ENCODE peak calls at places on chromosomes 3 and 15, in ten cellular contexts. P, Z, K, Q, B, U, O, E, J and S are unnamed samples.

GRCh38 chr3:107690522-107691138 is 167.9 kb downstream of the BBX start:
- DNase-seq in P (peak), Z (peak), K (no peak), Q (no peak), B (peak), U (no peak), O (no peak), E (no peak), J (peak), S (peak)

GRCh38 chr15:29671308-29671981 is 150.8 kb downstream of the TJP1 start:
- DNase-seq in P (peak), Z (no peak), K (no peak), Q (no peak), B (peak), U (no peak), O (no peak), E (no peak), J (no peak), S (peak)

GRCh38 chr15:71807125-71807629 is 3.2 kb upstream of the NR2E3 start:
- DNase-seq in P (peak), Z (no peak), K (no peak), Q (no peak), B (no peak), U (no peak), O (no peak), E (no peak), J (no peak), S (no peak)

GRCh38 chr3:24355806-24356205 is 138.8 kb downstream of the THRB start:
- DNase-seq in P (peak), Z (no peak), K (no peak), Q (no peak), B (no peak), U (no peak), O (no peak), E (no peak), J (no peak), S (no peak)

GRCh38 chr15:78763796-78764241 is 47.4 kb downstream of the ADAMTS7 start:
- DNase-seq in P (no peak), Z (no peak), K (peak), Q (no peak), B (no peak), U (no peak), O (no peak), E (no peak), J (no peak), S (no peak)

GRCh38 chr3:189363856-189364255 is 192.1 kb downstream of the TPRG1 start:
- DNase-seq in P (peak), Z (no peak), K (no peak), Q (no peak), B (peak), U (no peak), O (no peak), E (no peak), J (no peak), S (no peak)

GRCh38 chr3:4533489-4534443 is 40.6 kb downstream of the ITPR1 start:
- DNase-seq in P (peak), Z (no peak), K (no peak), Q (no peak), B (no peak), U (no peak), O (no peak), E (peak), J (no peak), S (peak)

GRCh38 chr15:41917767-41918430 is 24.0 kb upstream of the SPTBN5 start:
- DNase-seq in P (peak), Z (peak), K (peak), Q (peak), B (peak), U (no peak), O (peak), E (peak), J (no peak), S (no peak)

GRCh38 chr3:57946970-57947381 is 61.2 kb upstream of the FLNB start:
- DNase-seq in P (no peak), Z (no peak), K (no peak), Q (no peak), B (no peak), U (no peak), O (no peak), E (no peak), J (no peak), S (no peak)

GRCh38 chr3:134937256-134938023 is 142.4 kb downstream of the EPHB1 start:
- DNase-seq in P (no peak), Z (peak), K (no peak), Q (no peak), B (no peak), U (no peak), O (no peak), E (no peak), J (no peak), S (no peak)

GRCh38 chr15:61558172-61559146 is 329.4 kb upstream of the RORA start:
- DNase-seq in P (no peak), Z (no peak), K (no peak), Q (no peak), B (no peak), U (no peak), O (no peak), E (no peak), J (no peak), S (no peak)

GRCh38 chr3:33664195-33664594 is 53.9 kb downstream of the CLASP2 start:
- DNase-seq in P (peak), Z (no peak), K (no peak), Q (no peak), B (peak), U (no peak), O (no peak), E (no peak), J (no peak), S (peak)

GRCh38 chr3:72274511-72275295 is 489.8 kb upstream of the PROK2 start:
- DNase-seq in P (peak), Z (peak), K (no peak), Q (no peak), B (peak), U (no peak), O (peak), E (no peak), J (no peak), S (no peak)

GRCh38 chr15:63985221-63986184 is 60.8 kb downstream of the DAPK2 start:
- DNase-seq in P (no peak), Z (no peak), K (no peak), Q (peak), B (no peak), U (no peak), O (peak), E (peak), J (no peak), S (peak)

GRCh38 chr3:177443469-177443868 is 246.2 kb upstream of the TBL1XR1 start:
- DNase-seq in P (peak), Z (peak), K (no peak), Q (no peak), B (peak), U (no peak), O (no peak), E (no peak), J (no peak), S (peak)

GRCh38 chr15:101309436-101310162 is 14.6 kb upstream of the SNRPA1 start:
- DNase-seq in P (no peak), Z (no peak), K (no peak), Q (no peak), B (no peak), U (no peak), O (no peak), E (no peak), J (no peak), S (no peak)

GRCh38 chr3:3665961-3666640 is 133.1 kb upstream of the LRRN1 start:
- DNase-seq in P (no peak), Z (no peak), K (no peak), Q (no peak), B (no peak), U (no peak), O (peak), E (no peak), J (peak), S (no peak)

GRCh38 chr15:47731230-47731629 is 13.9 kb downstream of the SEMA6D start:
- DNase-seq in P (no peak), Z (no peak), K (no peak), Q (no peak), B (no peak), U (no peak), O (no peak), E (no peak), J (no peak), S (no peak)

GRCh38 chr15:46946953-46947352 is 770.4 kb upstream of the SEMA6D start:
- DNase-seq in P (no peak), Z (no peak), K (no peak), Q (no peak), B (no peak), U (no peak), O (no peak), E (no peak), J (no peak), S (no peak)

GRCh38 chr15:37907136-37907535 is 27.3 kb upstream of the TMCO5A start:
- DNase-seq in P (peak), Z (no peak), K (no peak), Q (no peak), B (peak), U (no peak), O (no peak), E (no peak), J (no peak), S (peak)

GRCh38 chr3:87324609-87325008 is 48.2 kb upstream of the POU1F1 start:
- DNase-seq in P (no peak), Z (no peak), K (no peak), Q (no peak), B (no peak), U (no peak), O (no peak), E (no peak), J (no peak), S (no peak)

GRCh38 chr3:123365450-123366143 is 83.3 kb downstream of the ADCY5 start:
- DNase-seq in P (no peak), Z (peak), K (peak), Q (no peak), B (no peak), U (no peak), O (no peak), E (no peak), J (no peak), S (peak)

GRCh38 chr15:89472785-89473256 is 23.6 kb downstream of the RHCG start:
- DNase-seq in P (peak), Z (peak), K (peak), Q (no peak), B (peak), U (no peak), O (peak), E (peak), J (peak), S (peak)

GRCh38 chr15:33160054-33160453 is 34.5 kb downstream of the FMN1 start:
- DNase-seq in P (no peak), Z (no peak), K (no peak), Q (no peak), B (peak), U (no peak), O (no peak), E (no peak), J (no peak), S (no peak)

GRCh38 chr3:131341761-131342160 is 39.8 kb upstream of the NUDT16 start:
- DNase-seq in P (no peak), Z (no peak), K (no peak), Q (no peak), B (no peak), U (no peak), O (no peak), E (no peak), J (no peak), S (no peak)

GRCh38 chr15:68428431-68428940 is 3.5 kb downstream of the ITGA11 start:
- DNase-seq in P (no peak), Z (no peak), K (no peak), Q (no peak), B (no peak), U (no peak), O (no peak), E (no peak), J (no peak), S (no peak)

DNA sequence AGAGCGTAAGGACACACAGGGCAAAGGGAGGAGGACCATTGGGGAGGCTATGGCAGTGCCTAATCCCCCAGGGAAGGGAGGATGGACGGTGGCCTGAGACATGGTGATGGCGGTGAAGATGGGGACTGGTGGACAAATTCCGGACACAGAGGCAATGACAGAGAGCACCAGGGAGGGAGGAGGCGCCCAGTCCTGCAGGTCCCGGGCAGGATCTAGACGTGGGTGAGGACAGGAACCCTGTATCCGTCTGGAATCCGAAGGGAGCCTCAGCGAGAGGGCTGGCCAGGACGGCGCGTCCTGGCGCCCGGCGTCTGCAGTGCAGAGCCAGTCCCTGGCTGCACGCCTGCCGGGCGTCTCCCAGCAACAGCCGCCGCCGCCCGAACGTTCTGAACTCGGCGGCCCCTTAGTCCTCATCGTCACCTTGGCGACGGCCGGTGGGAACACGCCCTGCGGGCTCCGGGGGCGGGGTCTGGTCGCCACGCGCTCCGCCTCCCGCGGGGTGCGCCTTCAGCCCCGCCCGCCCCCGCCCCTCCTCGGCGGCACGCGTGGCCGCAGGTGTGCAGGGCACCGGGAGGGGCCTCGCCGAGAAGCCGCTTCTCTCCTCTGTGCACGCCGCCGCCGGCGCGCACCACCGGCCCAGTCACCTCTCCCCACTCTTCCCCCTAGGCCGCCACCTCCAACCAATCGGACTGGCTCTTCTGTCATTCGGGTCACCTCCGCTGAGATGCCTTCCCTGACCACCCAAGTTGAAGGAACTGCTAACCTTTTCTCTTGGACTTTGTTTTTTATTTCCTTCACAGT is 11.6 kb downstream of the XIRP1 start:
- DNase-seq in P (peak), Z (peak), K (peak), Q (peak), B (peak), U (peak), O (peak), E (peak), J (peak), S (peak)
- TF ChIP-seq CTCF in P (peak), Z (peak), K (no peak), Q (peak), B (peak), U (no peak), O (peak), E (no peak), J (no peak), S (peak)

GRCh38 chr3:141644931-141645330 is 93.2 kb upstream of the RNF7 start:
- DNase-seq in P (peak), Z (peak), K (peak), Q (no peak), B (peak), U (peak), O (peak), E (peak), J (peak), S (peak)
- TF ChIP-seq CTCF in P (peak), Z (peak), K (peak), Q (peak), B (peak), U (peak), O (peak), E (peak), J (peak), S (peak)

GRCh38 chr3:119035014-119035346 is 334 bp upstream of the IGSF11 start:
- DNase-seq in P (no peak), Z (no peak), K (no peak), Q (no peak), B (no peak), U (no peak), O (no peak), E (no peak), J (no peak), S (no peak)

GRCh38 chr3:119033393-119034255 is 1.0 kb downstream of the IGSF11 start:
- DNase-seq in P (no peak), Z (no peak), K (no peak), Q (no peak), B (no peak), U (no peak), O (no peak), E (no peak), J (no peak), S (no peak)

DNA sequence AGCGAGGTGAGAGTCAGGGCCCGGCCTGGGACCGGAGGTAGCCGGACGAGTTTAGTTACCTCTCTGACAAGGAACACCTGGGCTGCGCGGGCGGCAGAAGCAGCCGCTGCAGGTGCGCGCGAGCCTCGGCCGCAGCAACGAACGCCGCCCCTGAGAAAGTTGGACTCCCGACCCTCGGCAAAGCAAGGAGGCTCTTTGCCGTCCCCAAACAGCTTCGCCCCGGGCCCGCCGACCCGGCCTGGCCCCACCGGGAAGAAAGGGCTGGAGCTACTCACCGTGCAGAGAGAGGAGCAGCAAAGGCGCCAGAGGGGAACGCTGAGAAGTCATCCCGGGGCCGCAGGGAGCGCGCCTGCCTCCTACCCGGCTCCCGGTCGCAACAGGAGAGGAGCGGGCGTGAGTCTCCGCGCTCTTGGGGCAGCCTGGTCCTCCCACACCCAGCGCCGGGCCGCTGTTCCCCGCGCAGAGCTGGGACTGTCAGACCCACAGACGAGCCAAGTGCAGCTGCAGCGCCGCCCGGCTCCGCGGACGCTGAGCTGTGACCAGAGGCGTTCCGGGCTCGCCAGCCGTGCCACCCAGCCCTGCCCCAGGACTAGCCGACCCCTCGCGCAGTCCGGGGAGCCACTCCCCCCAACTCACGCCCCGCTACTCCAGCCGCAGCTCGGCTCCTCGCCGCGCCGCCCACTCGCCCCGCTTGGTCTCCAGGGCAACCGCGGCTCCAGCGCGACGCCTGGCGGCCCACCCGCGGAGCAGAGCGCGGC is at the start of gene IGSF11:
- DNase-seq in P (peak), Z (peak), K (peak), Q (no peak), B (peak), U (peak), O (peak), E (peak), J (peak), S (peak)
- TF ChIP-seq CTCF in P (peak), Z (peak), K (peak), Q (no peak), B (no peak), U (no peak), O (peak), E (peak), J (peak), S (peak)

GRCh38 chr15:55998478-55998877 is 5.1 kb upstream of the NEDD4 start:
- DNase-seq in P (no peak), Z (no peak), K (no peak), Q (no peak), B (no peak), U (no peak), O (no peak), E (no peak), J (no peak), S (no peak)
- TF ChIP-seq CTCF in P (no peak), Z (no peak), K (no peak), Q (no peak), B (no peak), U (no peak), O (no peak), E (no peak), J (no peak), S (no peak)

GRCh38 chr3:8503871-8504610 is 2.4 kb downstream of the LMCD1 start:
- DNase-seq in P (peak), Z (no peak), K (no peak), Q (no peak), B (no peak), U (no peak), O (no peak), E (no peak), J (no peak), S (peak)
- TF ChIP-seq CTCF in P (no peak), Z (no peak), K (no peak), Q (no peak), B (no peak), U (no peak), O (no peak), E (no peak), J (no peak), S (no peak)

GRCh38 chr3:50978991-50979667 is 304.4 kb downstream of the DOCK3 start:
- DNase-seq in P (no peak), Z (no peak), K (no peak), Q (no peak), B (no peak), U (no peak), O (no peak), E (no peak), J (no peak), S (no peak)
- TF ChIP-seq CTCF in P (no peak), Z (no peak), K (no peak), Q (no peak), B (peak), U (no peak), O (no peak), E (no peak), J (peak), S (no peak)

GRCh38 chr3:183447206-183448001 is 19.0 kb upstream of the MCF2L2 start:
- DNase-seq in P (peak), Z (peak), K (peak), Q (peak), B (peak), U (peak), O (peak), E (peak), J (peak), S (peak)
- TF ChIP-seq CTCF in P (no peak), Z (no peak), K (no peak), Q (no peak), B (peak), U (no peak), O (no peak), E (no peak), J (no peak), S (no peak)

DNA sequence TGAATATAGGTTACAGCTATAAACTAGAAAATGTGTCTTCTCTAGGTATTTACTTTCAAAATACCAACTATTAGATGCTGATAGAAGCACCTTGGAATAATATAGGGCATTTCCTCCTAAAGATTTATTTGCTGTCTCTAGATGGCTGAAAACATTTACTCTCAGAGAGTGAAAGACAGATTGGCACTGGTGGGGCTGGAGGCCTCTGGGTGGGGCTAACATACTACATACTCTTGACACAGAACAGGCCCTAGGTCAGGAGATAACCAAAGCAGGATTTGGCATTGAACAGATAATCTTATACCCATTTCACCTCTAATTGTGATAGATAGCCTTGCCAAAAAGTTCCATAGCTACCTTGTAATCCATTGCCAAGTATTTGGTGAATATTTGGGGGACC is 253.3 kb upstream of the TBC1D5 start:
- DNase-seq in P (no peak), Z (no peak), K (no peak), Q (no peak), B (no peak), U (no peak), O (no peak), E (no peak), J (no peak), S (no peak)
- TF ChIP-seq CTCF in P (no peak), Z (no peak), K (no peak), Q (no peak), B (no peak), U (no peak), O (no peak), E (no peak), J (no peak), S (no peak)

GRCh38 chr3:31407665-31408064 is 125.1 kb upstream of the STT3B start:
- DNase-seq in P (peak), Z (no peak), K (no peak), Q (no peak), B (peak), U (no peak), O (no peak), E (no peak), J (no peak), S (no peak)

GRCh38 chr3:31408720-31409119 is 124.0 kb upstream of the STT3B start:
- DNase-seq in P (no peak), Z (no peak), K (no peak), Q (no peak), B (no peak), U (no peak), O (no peak), E (no peak), J (no peak), S (peak)

GRCh38 chr3:31404871-31405270 is 127.9 kb upstream of the STT3B start:
- DNase-seq in P (no peak), Z (no peak), K (no peak), Q (no peak), B (no peak), U (no peak), O (no peak), E (no peak), J (no peak), S (no peak)

GRCh38 chr3:31405515-31405914 is 127.2 kb upstream of the STT3B start:
- DNase-seq in P (peak), Z (no peak), K (no peak), Q (no peak), B (no peak), U (no peak), O (no peak), E (no peak), J (no peak), S (no peak)

GRCh38 chr3:31406901-31407300 is 125.8 kb upstream of the STT3B start:
- DNase-seq in P (no peak), Z (no peak), K (no peak), Q (no peak), B (no peak), U (no peak), O (no peak), E (no peak), J (no peak), S (no peak)
- TF ChIP-seq CTCF in P (no peak), Z (no peak), K (no peak), Q (no peak), B (no peak), U (no peak), O (no peak), E (no peak), J (no peak), S (no peak)